ENCODE peak calls at places on chromosomes 1 and 21, in eight cellular contexts. T is sciatic nerve; W is fibroblast of villous mesenchyme; U is nephron progenitor cell; M is stimulated activated CD4-positive, alpha-beta T cell treated with anti-CD3 and anti-CD28 coated beads, Interleukin-15, amount 100 ng/mL, for 24 hours; A is AG09319; K is amniotic epithelial cell; Y is left ventricle myocardium inferior. H is an unnamed sample.

GRCh38 chr1:178052650-178053461 is 41.0 kb upstream of the RASAL2 start:
- DNase-seq in M (no peak), A (peak; percentile 19), U (no peak), Y (no peak), W (no peak), K (no peak), T (no peak), H (peak; percentile 35)

GRCh38 chr1:204837440-204838084 is 33.1 kb upstream of the NFASC start:
- DNase-seq in M (peak; percentile 36), K (peak; percentile 50), W (peak; percentile 51), A (peak; percentile 32), T (peak; percentile 74), U (peak; percentile 91), Y (peak; percentile 34), H (peak; percentile 76)

GRCh38 chr21:30044447-30045064 is 104.8 kb upstream of the GRIK1 start:
- DNase-seq in K (peak; percentile 2), A (no peak), Y (no peak), W (peak; percentile 6), U (peak; percentile 37), T (no peak), M (peak; percentile 5), H (peak; percentile 12)

GRCh38 chr21:39924577-39925308 is 57.5 kb downstream of the PCP4 start:
- DNase-seq in K (no peak), M (no peak), U (no peak), Y (no peak), A (no peak), W (no peak), T (no peak), H (no peak)

GRCh38 chr1:93779540-93780121 is 98.0 kb upstream of the BCAR3 start:
- DNase-seq in U (no peak), A (peak; percentile 14), T (no peak), K (peak; percentile 76), Y (no peak), W (peak; percentile 66), M (no peak), H (no peak)

GRCh38 chr1:183699643-183700160 is 46.6 kb upstream of the APOBEC4 start:
- DNase-seq in M (no peak), Y (no peak), W (peak; percentile 43), K (peak; percentile 79), U (peak; percentile 19), A (no peak), T (no peak), H (no peak)

GRCh38 chr1:243216741-243217140 is 38.3 kb downstream of the CEP170 start:
- DNase-seq in K (peak; percentile 57), W (peak; percentile 23), T (no peak), A (no peak), Y (no peak), M (no peak), U (no peak), H (no peak)

GRCh38 chr1:6185635-6186382 is 5.7 kb upstream of the CHD5 start:
- DNase-seq in A (no peak), Y (no peak), K (peak; percentile 46), W (peak; percentile 44), M (peak; percentile 33), T (no peak), U (no peak), H (no peak)

GRCh38 chr1:183761871-183762270 is 43.0 kb upstream of the RGL1 start:
- DNase-seq in Y (no peak), K (peak; percentile 78), T (no peak), A (no peak), W (peak; percentile 59), M (no peak), U (no peak), H (no peak)

GRCh38 chr1:226223786-226224244 is 351 bp downstream of the MIXL1 start:
- DNase-seq in Y (no peak), T (no peak), A (no peak), K (no peak), W (peak; percentile 8), M (peak; percentile 42), U (peak; percentile 62), H (no peak)

GRCh38 chr1:44326066-44326701 is 28.9 kb downstream of the ERI3 start:
- DNase-seq in T (no peak), Y (no peak), A (no peak), M (no peak), K (no peak), W (peak; percentile 33), U (no peak), H (no peak)

GRCh38 chr1:93579891-93580290 is 101.7 kb downstream of the BCAR3 start:
- DNase-seq in Y (peak; percentile 52), W (peak; percentile 92), A (peak; percentile 83), U (no peak), T (no peak), M (no peak), K (peak; percentile 95), H (no peak)

GRCh38 chr21:42520628-42521253 is 7.1 kb downstream of the SLC37A1 start:
- DNase-seq in K (no peak), U (peak; percentile 58), Y (no peak), T (no peak), W (no peak), M (no peak), A (no peak), H (no peak)

GRCh38 chr1:2255420-2256369 is 27.6 kb downstream of the SKI start:
- DNase-seq in U (no peak), W (peak; percentile 81), T (no peak), M (peak; percentile 68), K (peak; percentile 70), A (no peak), Y (no peak), H (no peak)

GRCh38 chr1:43147625-43148319 is 24.3 kb downstream of the EBNA1BP2 start:
- DNase-seq in K (peak; percentile 46), W (peak; percentile 79), Y (peak; percentile 63), A (peak; percentile 8), U (peak; percentile 99), M (peak; percentile 69), T (peak; percentile 78), H (peak; percentile 79)

GRCh38 chr1:160539896-160540858 is 17.1 kb upstream of the SLAMF6 start:
- DNase-seq in Y (no peak), A (no peak), U (no peak), W (peak; percentile 48), T (no peak), K (peak; percentile 66), M (peak; percentile 60), H (no peak)

GRCh38 chr1:55589656-55590297 is 374.6 kb upstream of the USP24 start:
- DNase-seq in T (no peak), M (no peak), W (peak; percentile 45), A (peak; percentile 61), U (no peak), Y (no peak), K (peak; percentile 32), H (no peak)

GRCh38 chr21:45439171-45439872 is 34.4 kb downstream of the COL18A1 start:
- DNase-seq in U (peak; percentile 92), W (peak; percentile 96), A (peak; percentile 83), M (peak; percentile 89), K (peak; percentile 90), Y (peak; percentile 86), T (peak; percentile 93), H (peak; percentile 94)

GRCh38 chr1:222815367-222815765 is 527 bp downstream of the DISP1 start:
- DNase-seq in T (peak; percentile 77), Y (no peak), U (no peak), W (no peak), A (no peak), M (peak; percentile 86), K (no peak), H (peak; percentile 54)

GRCh38 chr1:228809621-228810313 is 74.5 kb downstream of the RHOU start:
- DNase-seq in A (no peak), U (no peak), Y (no peak), K (no peak), T (no peak), W (no peak), M (peak; percentile 46), H (no peak)

GRCh38 chr1:59674605-59675004 is 140.1 kb upstream of the HOOK1 start:
- DNase-seq in K (peak; percentile 75), U (no peak), M (no peak), W (peak; percentile 82), Y (no peak), T (no peak), A (no peak), H (no peak)

GRCh38 chr21:30434033-30434631 is 4.1 kb downstream of the KRTAP13-4 start:
- DNase-seq in K (peak; percentile 1), A (no peak), T (no peak), M (peak; percentile 24), Y (no peak), W (no peak), U (peak; percentile 30), H (peak; percentile 62)

GRCh38 chr21:17823846-17824245 is 4.7 kb upstream of the C21orf91 start:
- DNase-seq in M (no peak), T (no peak), Y (no peak), W (no peak), U (no peak), A (no peak), K (no peak), H (no peak)